ENCODE peak calls at places on chromosomes 11 and 22, in five cellular contexts. G is psoas muscle, Q is heart left ventricle, Y is Peyer's patch, E is dorsolateral prefrontal cortex. S is an unnamed sample.

GRCh38 chr11:126997196-126997595 is 3.4 kb downstream of the KIRREL3 start:
- DNase-seq in G (no peak), Q (no peak), Y (no peak), E (peak), S (no peak)

GRCh38 chr11:67409781-67410368 is 5.6 kb upstream of the CARNS1 start:
- DNase-seq in G (no peak), Q (no peak), Y (peak), E (no peak), S (no peak)

GRCh38 chr11:9250139-9250582 is 15.0 kb downstream of the DENND5A start:
- DNase-seq in G (no peak), Q (no peak), Y (peak), E (no peak), S (no peak)

GRCh38 chr11:6156628-6157367 is 13.3 kb downstream of the OR52B2 start:
- DNase-seq in G (no peak), Q (no peak), Y (no peak), E (no peak), S (no peak)

GRCh38 chr11:95925011-95925410 is 1.1 kb upstream of the MTMR2 start:
- DNase-seq in G (no peak), Q (no peak), Y (no peak), E (no peak), S (no peak)

GRCh38 chr11:215581-216037 is 8.1 kb downstream of the RIC8A start:
- DNase-seq in G (no peak), Q (no peak), Y (no peak), E (no peak), S (no peak)

GRCh38 chr22:19868773-19869471 is 14.2 kb upstream of the GNB1L start:
- DNase-seq in G (peak), Q (peak), Y (no peak), E (no peak), S (peak)

GRCh38 chr11:22982903-22983302 is 122.6 kb upstream of the CCDC179 start:
- DNase-seq in G (no peak), Q (no peak), Y (no peak), E (no peak), S (no peak)

GRCh38 chr11:96391698-96392307 is 2.0 kb downstream of the JRKL start:
- DNase-seq in G (no peak), Q (no peak), Y (no peak), E (no peak), S (no peak)

GRCh38 chr11:129374081-129374992 is 1.3 kb upstream of the BARX2 start:
- DNase-seq in G (no peak), Q (no peak), Y (no peak), E (no peak), S (peak)

GRCh38 chr11:113664069-113664980 is 41.8 kb downstream of the TMPRSS5 start:
- DNase-seq in G (no peak), Q (no peak), Y (no peak), E (no peak), S (no peak)

GRCh38 chr22:22023581-22024137 is 41.1 kb upstream of the TOP3B start:
- DNase-seq in G (no peak), Q (no peak), Y (no peak), E (no peak), S (no peak)

GRCh38 chr22:49967333-49968241 is 7.0 kb downstream of the PIM3 start:
- DNase-seq in G (peak), Q (peak), Y (peak), E (peak), S (peak)

GRCh38 chr11:2177081-2177480 is 5.5 kb upstream of the TH start:
- DNase-seq in G (no peak), Q (no peak), Y (no peak), E (no peak), S (no peak)

GRCh38 chr11:122751298-122752070 is 86.8 kb upstream of the CRTAM start:
- DNase-seq in G (no peak), Q (no peak), Y (no peak), E (peak), S (no peak)

GRCh38 chr11:90465553-90465952 is 242.7 kb upstream of the CHORDC1 start:
- DNase-seq in G (no peak), Q (no peak), Y (no peak), E (no peak), S (no peak)

GRCh38 chr11:112852141-112852853 is 108.9 kb upstream of the NCAM1 start:
- DNase-seq in G (no peak), Q (no peak), Y (no peak), E (no peak), S (no peak)

GRCh38 chr22:39463931-39464390 is 7.1 kb downstream of the MGAT3 start:
- DNase-seq in G (peak), Q (peak), Y (no peak), E (peak), S (peak)

GRCh38 chr11:10374386-10374785 is 69.5 kb downstream of the ADM start:
- DNase-seq in G (no peak), Q (no peak), Y (no peak), E (no peak), S (no peak)

GRCh38 chr22:17576475-17576874 is 13.2 kb downstream of the SLC25A18 start:
- DNase-seq in G (no peak), Q (peak), Y (no peak), E (no peak), S (no peak)

GRCh38 chr11:123235687-123236261 is 40.7 kb upstream of the CLMP start:
- DNase-seq in G (no peak), Q (no peak), Y (no peak), E (no peak), S (no peak)

GRCh38 chr11:68223275-68223674 is 10.2 kb upstream of the KMT5B start:
- DNase-seq in G (no peak), Q (no peak), Y (no peak), E (no peak), S (no peak)

GRCh38 chr11:66283461-66284105 is 5.4 kb downstream of the YIF1A start:
- DNase-seq in G (no peak), Q (no peak), Y (no peak), E (no peak), S (no peak)

GRCh38 chr11:109892321-109892794 is 200.8 kb upstream of the ZC3H12C start:
- DNase-seq in G (no peak), Q (no peak), Y (no peak), E (no peak), S (no peak)

GRCh38 chr11:76770642-76771445 is 12.3 kb upstream of the TSKU start:
- DNase-seq in G (peak), Q (no peak), Y (no peak), E (no peak), S (no peak)

GRCh38 chr11:119054418-119054817 is 2.6 kb downstream of the HYOU1 start:
- DNase-seq in G (no peak), Q (no peak), Y (no peak), E (no peak), S (no peak)

GRCh38 chr11:119055901-119056300 is 1.1 kb downstream of the HYOU1 start:
- DNase-seq in G (no peak), Q (no peak), Y (no peak), E (no peak), S (no peak)

GRCh38 chr11:119061256-119061655 is 4.3 kb upstream of the HYOU1 start:
- DNase-seq in G (no peak), Q (no peak), Y (no peak), E (no peak), S (no peak)

GRCh38 chr11:119056397-119056999 is 507 bp downstream of the HYOU1 start:
- DNase-seq in G (peak), Q (peak), Y (peak), E (peak), S (peak)

GRCh38 chr11:119057000-119057769 is at the start of gene HYOU1:
- DNase-seq in G (peak), Q (peak), Y (peak), E (peak), S (peak)
- TF ChIP-seq CTCF in G (no peak), Q (peak), Y (no peak), E (no peak), S (peak)

DNA sequence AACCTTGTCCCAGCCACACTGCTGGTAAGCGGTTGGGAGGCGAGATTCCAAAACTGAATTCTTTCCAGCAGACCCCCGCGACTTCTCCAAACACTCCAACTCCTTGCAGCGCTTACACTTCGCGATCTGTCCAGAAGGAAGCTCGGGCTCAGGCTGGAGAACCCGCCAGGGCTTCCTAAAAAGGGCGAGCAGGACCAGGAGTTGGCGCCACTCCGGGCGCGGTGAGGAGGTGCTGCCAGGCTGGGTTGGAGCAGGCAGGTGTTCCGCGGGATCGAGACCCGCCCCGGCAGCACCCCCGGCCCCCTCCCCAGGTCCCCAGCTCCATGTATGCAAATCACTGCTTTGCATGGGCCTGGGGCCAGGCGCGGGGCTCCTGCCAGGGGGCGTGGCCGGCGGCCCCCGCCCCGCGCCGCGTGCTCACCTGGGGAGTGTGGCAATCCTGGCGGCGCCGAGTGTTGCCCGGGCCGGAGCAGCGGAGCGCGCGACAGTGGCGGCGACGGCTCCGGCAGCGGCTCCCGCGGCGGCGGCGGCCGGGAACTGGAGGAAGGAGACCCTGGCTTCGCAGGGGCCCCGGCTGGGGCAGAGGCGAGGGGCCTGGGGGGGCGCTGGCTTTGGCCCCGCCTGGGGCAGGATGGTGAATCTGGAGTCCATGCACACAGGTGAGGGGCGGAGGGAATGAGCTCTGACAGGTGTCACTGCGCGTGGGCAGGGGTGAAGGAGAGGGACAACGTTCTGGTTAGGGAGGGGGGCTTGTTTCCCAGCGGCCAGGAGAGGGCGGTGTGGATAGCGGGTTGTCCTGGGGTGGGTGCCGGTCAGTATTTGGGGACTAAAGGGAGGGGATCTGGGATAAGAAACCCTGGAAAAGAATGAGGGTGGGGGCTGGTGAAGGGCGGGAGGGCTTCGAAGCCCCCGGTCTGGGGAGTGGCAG is at the start of gene POU2F3:
- DNase-seq in G (peak), Q (no peak), Y (no peak), E (no peak), S (peak)
- TF ChIP-seq CTCF in G (no peak), Q (no peak), Y (no peak), E (no peak), S (no peak)

GRCh38 chr11:83881428-83881827 is 595.3 kb upstream of the CCDC90B start:
- DNase-seq in G (no peak), Q (no peak), Y (no peak), E (no peak), S (no peak)
- TF ChIP-seq CTCF in G (no peak), Q (no peak), Y (no peak), E (no peak), S (no peak)

GRCh38 chr11:18171377-18172000 is 1.1 kb upstream of the MRGPRX4 start:
- DNase-seq in G (no peak), Q (no peak), Y (peak), E (peak), S (no peak)
- TF ChIP-seq CTCF in G (peak), Q (peak), Y (peak), E (no peak), S (peak)

DNA sequence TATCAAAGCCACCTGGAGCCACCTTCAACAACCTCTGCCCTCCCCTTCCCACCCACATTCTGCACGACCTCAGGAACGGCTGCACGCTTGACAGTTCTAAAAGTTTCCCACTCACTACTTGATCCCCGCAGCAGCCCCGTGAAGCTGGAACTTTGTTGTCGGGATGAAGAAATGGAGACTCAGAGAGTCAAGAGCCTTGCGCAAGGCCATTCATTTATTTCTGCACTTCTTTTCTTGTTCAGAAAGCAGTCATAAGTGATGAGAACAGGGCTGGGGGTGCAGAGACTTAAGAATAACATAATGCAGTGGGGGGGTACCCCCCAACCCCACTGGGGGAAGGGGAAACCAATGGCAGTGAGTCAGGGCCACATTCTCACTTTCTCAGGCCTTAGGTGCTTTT is 2.2 kb upstream of the ZFTA start:
- DNase-seq in G (no peak), Q (no peak), Y (no peak), E (no peak), S (no peak)
- TF ChIP-seq CTCF in G (no peak), Q (no peak), Y (no peak), E (no peak), S (no peak)

GRCh38 chr11:4891996-4892640 is 10.4 kb downstream of the OR51T1 start:
- DNase-seq in G (no peak), Q (no peak), Y (no peak), E (no peak), S (no peak)
- TF ChIP-seq CTCF in G (no peak), Q (no peak), Y (no peak), E (no peak), S (no peak)

S was measured in upper lobe of left lung.